ENCODE peak calls at places on chromosome 2, in six cellular contexts. I is GM12891, G is testis, S is transverse colon, J is K562, Q is IMR-90. C is an unnamed sample.

GRCh38 chr2:101173707-101174295 is 22.6 kb upstream of the TBC1D8 start:
- DNase-seq in I (no peak), G (no peak), S (no peak), J (no peak), Q (no peak), C (no peak)

GRCh38 chr2:193965263-193965662 is 1691.8 kb upstream of the SLC39A10 start:
- DNase-seq in I (no peak), G (no peak), S (no peak), J (no peak), Q (no peak), C (no peak)

GRCh38 chr2:100983201-100983600 is 18.9 kb upstream of the RPL31 start:
- DNase-seq in I (no peak), G (no peak), S (no peak), J (no peak), Q (no peak), C (no peak)

GRCh38 chr2:17470855-17471641 is 47.2 kb downstream of the RAD51AP2 start:
- DNase-seq in I (no peak), G (peak), S (no peak), J (peak), Q (peak), C (no peak)

GRCh38 chr2:206480161-206480560 is 36.8 kb downstream of the ADAM23 start:
- DNase-seq in I (no peak), G (no peak), S (no peak), J (no peak), Q (peak), C (no peak)

GRCh38 chr2:168530980-168531379 is 74.9 kb downstream of the CERS6 start:
- DNase-seq in I (no peak), G (no peak), S (no peak), J (no peak), Q (peak), C (no peak)

GRCh38 chr2:200603972-200604371 is 18.2 kb downstream of the AOX1 start:
- DNase-seq in I (no peak), G (no peak), S (no peak), J (no peak), Q (peak), C (peak)

GRCh38 chr2:65656152-65656718 is 223.8 kb upstream of the SPRED2 start:
- DNase-seq in I (no peak), G (no peak), S (no peak), J (no peak), Q (no peak), C (no peak)

GRCh38 chr2:62774555-62775366 is 69.2 kb downstream of the EHBP1 start:
- DNase-seq in I (no peak), G (peak), S (no peak), J (peak), Q (peak), C (no peak)

GRCh38 chr2:127614731-127615130 is 31.2 kb upstream of the GPR17 start:
- DNase-seq in I (no peak), G (no peak), S (no peak), J (no peak), Q (peak), C (no peak)

GRCh38 chr2:64492272-64492671 is 31.9 kb upstream of the AFTPH start:
- DNase-seq in I (no peak), G (no peak), S (no peak), J (no peak), Q (no peak), C (no peak)

GRCh38 chr2:169661263-169661662 is 32.9 kb downstream of the CFAP210 start:
- DNase-seq in I (no peak), G (no peak), S (no peak), J (no peak), Q (no peak), C (no peak)

GRCh38 chr2:17792515-17792914 is 23.7 kb upstream of the MSGN1 start:
- DNase-seq in I (no peak), G (no peak), S (no peak), J (no peak), Q (no peak), C (no peak)

GRCh38 chr2:919672-920071 is 31.0 kb upstream of the SNTG2 start:
- DNase-seq in I (no peak), G (no peak), S (no peak), J (no peak), Q (no peak), C (no peak)

GRCh38 chr2:175877845-175878563 is 124.1 kb downstream of the LNPK start:
- DNase-seq in I (no peak), G (no peak), S (no peak), J (no peak), Q (peak), C (no peak)

GRCh38 chr2:235162544-235163197 is 210.9 kb downstream of the SH3BP4 start:
- DNase-seq in I (no peak), G (no peak), S (no peak), J (no peak), Q (peak), C (no peak)

GRCh38 chr2:144376475-144376874 is 143.4 kb downstream of the ZEB2 start:
- DNase-seq in I (no peak), G (no peak), S (no peak), J (no peak), Q (no peak), C (no peak)

GRCh38 chr2:156435392-156435724 is 821 bp upstream of the GPD2 start:
- DNase-seq in I (no peak), G (no peak), S (no peak), J (no peak), Q (no peak), C (no peak)

GRCh38 chr2:15591692-15592463 is at the start of gene DDX1:
- DNase-seq in I (peak), G (peak), S (peak), J (peak), Q (peak), C (peak)

GRCh38 chr2:64291181-64291580 is 147.0 kb upstream of the PELI1 start:
- DNase-seq in I (no peak), G (no peak), S (peak), J (no peak), Q (peak), C (peak)

GRCh38 chr2:6578417-6578816 is 287.3 kb downstream of the CMPK2 start:
- DNase-seq in I (no peak), G (no peak), S (no peak), J (no peak), Q (no peak), C (no peak)

GRCh38 chr2:135245055-135245454 is 193.0 kb downstream of the RAB3GAP1 start:
- DNase-seq in I (no peak), G (no peak), S (no peak), J (no peak), Q (peak), C (peak)

GRCh38 chr2:142140434-142140845 is 9.6 kb upstream of the LRP1B start:
- DNase-seq in I (no peak), G (no peak), S (no peak), J (no peak), Q (peak), C (no peak)

GRCh38 chr2:48175254-48175653 is 269.0 kb upstream of the FBXO11 start:
- DNase-seq in I (no peak), G (no peak), S (no peak), J (no peak), Q (peak), C (peak)

GRCh38 chr2:174338626-174339570 is 4.1 kb downstream of the SP9 start:
- DNase-seq in I (no peak), G (no peak), S (no peak), J (no peak), Q (no peak), C (no peak)

GRCh38 chr2:105862843-105863242 is 118.1 kb downstream of the NCK2 start:
- DNase-seq in I (no peak), G (no peak), S (no peak), J (no peak), Q (no peak), C (no peak)

GRCh38 chr2:2848621-2849443 is 517.8 kb upstream of the MYT1L start:
- DNase-seq in I (no peak), G (no peak), S (no peak), J (no peak), Q (no peak), C (no peak)

GRCh38 chr2:149586063-149586462 is 1.5 kb downstream of the MMADHC start:
- DNase-seq in I (no peak), G (no peak), S (no peak), J (peak), Q (no peak), C (no peak)

GRCh38 chr2:15041429-15041837 is 408.9 kb downstream of the LRATD1 start:
- DNase-seq in I (no peak), G (no peak), S (peak), J (no peak), Q (peak), C (no peak)

GRCh38 chr2:232504438-232504837 is 15.8 kb upstream of the PRSS56 start:
- DNase-seq in I (no peak), G (no peak), S (no peak), J (no peak), Q (no peak), C (no peak)

GRCh38 chr2:149817206-149817605 is 229.6 kb upstream of the MMADHC start:
- DNase-seq in I (no peak), G (no peak), S (no peak), J (no peak), Q (no peak), C (no peak)

GRCh38 chr2:108377815-108378630 is at the start of gene SULT1C4:
- DNase-seq in I (no peak), G (peak), S (peak), J (no peak), Q (peak), C (no peak)

GRCh38 chr2:143513081-143513480 is 383.9 kb downstream of the ARHGAP15 start:
- DNase-seq in I (no peak), G (peak), S (no peak), J (peak), Q (peak), C (peak)

GRCh38 chr2:226158229-226158628 is 641.4 kb downstream of the IRS1 start:
- DNase-seq in I (no peak), G (no peak), S (no peak), J (no peak), Q (no peak), C (no peak)

GRCh38 chr2:9799011-9799596 is 44.2 kb upstream of the TAF1B start:
- DNase-seq in I (no peak), G (no peak), S (no peak), J (no peak), Q (no peak), C (no peak)

GRCh38 chr2:113173563-113174368 is at the start of gene PSD4:
- DNase-seq in I (peak), G (peak), S (peak), J (peak), Q (no peak), C (no peak)

GRCh38 chr2:179802483-179802882 is 58.9 kb downstream of the ZNF385B start:
- DNase-seq in I (no peak), G (no peak), S (no peak), J (no peak), Q (no peak), C (no peak)

GRCh38 chr2:60738679-60739078 is 17.4 kb upstream of the PAPOLG start:
- DNase-seq in I (no peak), G (no peak), S (no peak), J (no peak), Q (no peak), C (no peak)

GRCh38 chr2:43776317-43776716 is 2.5 kb downstream of the DYNC2LI1 start:
- DNase-seq in I (no peak), G (no peak), S (no peak), J (no peak), Q (no peak), C (no peak)

GRCh38 chr2:43774617-43775016 is 778 bp downstream of the DYNC2LI1 start:
- DNase-seq in I (no peak), G (no peak), S (no peak), J (no peak), Q (no peak), C (no peak)

GRCh38 chr2:43777306-43777926 is 3.6 kb downstream of the DYNC2LI1 start:
- DNase-seq in I (no peak), G (no peak), S (no peak), J (no peak), Q (no peak), C (no peak)

GRCh38 chr2:43778233-43778632 is 4.4 kb downstream of the DYNC2LI1 start:
- DNase-seq in I (no peak), G (no peak), S (no peak), J (no peak), Q (no peak), C (no peak)

GRCh38 chr2:43773876-43774613 is at the start of gene DYNC2LI1:
- DNase-seq in I (peak), G (peak), S (peak), J (peak), Q (peak), C (peak)
- TF ChIP-seq POLR2A in I (no peak), G (peak), S (peak), J (peak), Q (no peak), C (peak)

GRCh38 chr2:230924092-230924469 is 961 bp downstream of the GPR55 start:
- DNase-seq in I (no peak), G (no peak), S (peak), J (no peak), Q (no peak), C (no peak)

GRCh38 chr2:230927711-230928341 is 2.8 kb upstream of the GPR55 start:
- DNase-seq in I (no peak), G (no peak), S (peak), J (no peak), Q (no peak), C (no peak)

GRCh38 chr2:230924470-230925341 is at the start of gene GPR55:
- DNase-seq in I (no peak), G (no peak), S (peak), J (peak), Q (no peak), C (no peak)

GRCh38 chr2:230925443-230925878 is 419 bp upstream of the GPR55 start:
- DNase-seq in I (no peak), G (no peak), S (peak), J (no peak), Q (no peak), C (no peak)

GRCh38 chr2:230925879-230926765 is 1.1 kb upstream of the GPR55 start:
- DNase-seq in I (no peak), G (no peak), S (peak), J (no peak), Q (no peak), C (no peak)
- TF ChIP-seq POLR2A in I (peak), G (no peak), S (no peak), J (no peak), Q (no peak), C (no peak)

GRCh38 chr2:210476194-210477128 is at the start of gene LANCL1:
- DNase-seq in I (peak), G (peak), S (peak), J (peak), Q (peak), C (peak)
- TF ChIP-seq POLR2A in I (peak), G (no peak), S (peak), J (peak), Q (peak), C (peak)

GRCh38 chr2:190812506-190813294 is 67.9 kb upstream of the GLS start:
- DNase-seq in I (no peak), G (no peak), S (no peak), J (no peak), Q (peak), C (no peak)

GRCh38 chr2:190810981-190811587 is 69.5 kb upstream of the GLS start:
- DNase-seq in I (no peak), G (no peak), S (no peak), J (no peak), Q (no peak), C (no peak)

GRCh38 chr2:190805843-190806242 is 74.8 kb upstream of the GLS start:
- DNase-seq in I (no peak), G (no peak), S (no peak), J (no peak), Q (no peak), C (no peak)

GRCh38 chr2:190809876-190810525 is 70.6 kb upstream of the GLS start:
- DNase-seq in I (no peak), G (no peak), S (no peak), J (no peak), Q (no peak), C (no peak)

DNA sequence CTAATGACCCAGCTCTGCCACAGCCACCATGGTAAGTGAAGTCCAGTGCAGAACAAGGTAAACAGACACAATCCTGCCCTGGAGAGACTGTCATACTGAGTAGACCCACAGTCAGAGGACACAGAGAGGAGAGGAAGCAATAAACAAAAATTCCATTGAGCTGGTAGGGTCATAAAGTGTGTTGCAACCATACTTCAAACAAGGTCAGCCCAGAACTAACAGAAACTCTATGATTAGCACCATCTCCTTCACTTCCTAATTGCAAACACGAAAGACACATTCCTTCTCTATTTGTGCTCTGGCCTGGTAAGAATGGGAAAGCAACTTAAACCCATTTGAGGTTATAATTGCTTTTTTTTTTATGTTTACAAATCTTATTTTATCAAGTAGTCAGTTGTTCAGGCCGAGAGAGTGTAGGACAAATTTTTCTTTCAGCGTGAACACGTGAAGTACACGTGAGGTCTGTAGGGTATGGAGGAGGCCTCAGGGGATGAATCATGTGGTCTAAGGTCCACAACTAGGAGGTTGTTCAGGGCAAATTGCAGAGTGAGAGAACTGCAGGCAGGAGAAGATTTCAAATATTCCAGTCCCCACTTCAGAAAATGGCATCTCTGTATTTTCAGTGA is 71.4 kb upstream of the GLS start:
- DNase-seq in I (no peak), G (no peak), S (peak), J (no peak), Q (no peak), C (no peak)
- TF ChIP-seq POLR2A in I (no peak), G (no peak), S (no peak), J (no peak), Q (no peak), C (no peak)

DNA sequence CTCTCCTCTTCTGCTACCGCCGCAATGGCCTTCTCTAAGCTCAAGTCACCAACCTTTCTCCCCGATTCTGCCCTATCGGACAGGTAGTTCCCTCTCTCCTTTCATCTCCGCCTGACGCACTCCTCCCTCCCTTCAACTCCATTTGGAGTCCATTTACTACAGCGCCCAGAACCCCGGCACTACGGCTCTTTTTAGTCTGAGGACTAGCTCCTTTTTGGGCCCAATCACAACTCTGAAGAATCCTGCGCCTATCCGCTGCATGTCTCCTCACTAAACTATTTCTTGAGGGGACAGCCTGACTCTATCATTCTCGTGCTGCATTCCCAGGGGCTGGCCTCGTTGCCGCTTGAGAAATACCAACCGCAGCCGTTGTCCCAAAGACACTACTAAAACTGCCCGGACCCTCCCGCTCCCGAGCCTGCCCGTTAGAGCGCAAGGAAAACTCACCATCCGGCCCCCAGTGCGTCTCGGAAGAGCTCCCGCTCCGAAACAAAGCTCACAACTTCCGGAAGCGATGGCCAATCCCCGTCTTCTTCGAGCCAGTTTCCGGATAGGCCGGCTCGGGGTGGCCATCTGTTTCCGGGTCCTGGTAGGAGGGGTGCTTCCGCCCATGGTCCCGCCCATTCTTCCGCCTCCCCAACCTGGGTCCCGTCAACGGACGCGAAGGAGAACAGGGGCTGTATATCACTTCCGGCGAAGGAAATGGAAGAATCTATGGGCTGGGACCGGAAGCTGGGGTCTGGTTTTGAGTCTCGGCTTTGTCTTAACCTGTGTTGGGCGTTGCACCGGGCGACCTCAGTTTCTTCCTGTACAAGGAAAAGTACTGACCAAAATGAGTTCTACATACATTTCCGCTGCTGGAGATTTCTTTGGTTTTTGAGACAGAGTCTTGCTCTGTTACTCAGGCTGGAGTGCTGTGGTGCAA is at the start of gene TPRKB:
- DNase-seq in I (peak), G (peak), S (peak), J (peak), Q (peak), C (peak)
- TF ChIP-seq POLR2A in I (peak), G (no peak), S (peak), J (peak), Q (peak), C (peak)

DNA sequence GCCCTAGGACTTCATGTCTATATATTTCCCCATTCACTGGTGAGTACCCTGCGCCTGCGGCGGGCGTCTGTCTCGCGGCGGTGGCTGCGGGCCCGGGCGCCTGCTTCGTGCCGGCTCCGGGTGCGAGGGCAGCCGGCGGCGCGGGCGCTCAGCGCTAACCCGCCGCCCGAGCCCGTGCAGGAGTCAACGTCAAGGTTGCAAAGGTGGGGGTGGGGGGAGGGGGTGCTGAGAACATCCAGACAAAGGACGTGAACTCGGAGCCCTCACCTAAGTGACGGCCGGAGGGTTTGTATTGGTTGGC is 342 bp downstream of the LBH start:
- DNase-seq in I (no peak), G (no peak), S (no peak), J (no peak), Q (no peak), C (no peak)
- TF ChIP-seq POLR2A in I (no peak), G (no peak), S (no peak), J (peak), Q (peak), C (no peak)

C was measured in H54.